ENCODE peak calls at places on chromosomes 1 and 21, in five cellular contexts. O, R, S, V and B are unnamed samples.

GRCh38 chr1:245771521-245772281 is 616.9 kb downstream of the KIF26B start:
- DNase-seq in O (no peak), R (no peak), S (peak), V (no peak), B (no peak)

GRCh38 chr1:6348511-6349191 is 44.9 kb downstream of the ACOT7 start:
- DNase-seq in O (no peak), R (no peak), S (peak), V (no peak), B (peak)

GRCh38 chr21:41631564-41632461 is 123.9 kb upstream of the TMPRSS2 start:
- DNase-seq in O (peak), R (no peak), S (peak), V (no peak), B (no peak)

GRCh38 chr1:222064388-222065201 is 322.7 kb upstream of the DUSP10 start:
- DNase-seq in O (no peak), R (no peak), S (peak), V (no peak), B (no peak)

GRCh38 chr1:25786887-25787286 is 13.1 kb upstream of the SELENON start:
- DNase-seq in O (no peak), R (no peak), S (peak), V (no peak), B (no peak)

GRCh38 chr1:71634159-71634558 is 553.3 kb upstream of the ZRANB2 start:
- DNase-seq in O (no peak), R (no peak), S (no peak), V (no peak), B (no peak)

GRCh38 chr1:211951856-211952255 is 83.5 kb downstream of the INTS7 start:
- DNase-seq in O (no peak), R (no peak), S (peak), V (no peak), B (no peak)

GRCh38 chr1:94119796-94120590 is 955 bp downstream of the ABCA4 start:
- DNase-seq in O (no peak), R (no peak), S (no peak), V (peak), B (no peak)

GRCh38 chr1:236451796-236452373 is 57.8 kb downstream of the EDARADD start:
- DNase-seq in O (no peak), R (peak), S (no peak), V (no peak), B (no peak)

GRCh38 chr1:85308837-85309350 is 32.5 kb upstream of the BCL10 start:
- DNase-seq in O (no peak), R (no peak), S (no peak), V (no peak), B (no peak)

GRCh38 chr1:57353589-57353988 is 70.3 kb downstream of the DAB1 start:
- DNase-seq in O (no peak), R (no peak), S (no peak), V (no peak), B (no peak)

GRCh38 chr1:2156866-2157265 is 37.7 kb downstream of the FAAP20 start:
- DNase-seq in O (no peak), R (no peak), S (no peak), V (no peak), B (no peak)

GRCh38 chr1:184494929-184495328 is 108.1 kb downstream of the C1orf21 start:
- DNase-seq in O (no peak), R (no peak), S (no peak), V (no peak), B (no peak)

GRCh38 chr1:156135930-156136871 is 17.2 kb upstream of the SEMA4A start:
- DNase-seq in O (no peak), R (no peak), S (no peak), V (no peak), B (no peak)

GRCh38 chr21:36425286-36425685 is 40.1 kb downstream of the CHAF1B start:
- DNase-seq in O (no peak), R (no peak), S (peak), V (no peak), B (no peak)

GRCh38 chr1:183404456-183404855 is 13.7 kb downstream of the NMNAT2 start:
- DNase-seq in O (no peak), R (no peak), S (no peak), V (no peak), B (no peak)

GRCh38 chr1:44303532-44303931 is 51.5 kb downstream of the ERI3 start:
- DNase-seq in O (no peak), R (no peak), S (no peak), V (no peak), B (no peak)

GRCh38 chr1:185733818-185734709 is at the start of gene HMCN1:
- DNase-seq in O (peak), R (no peak), S (peak), V (peak), B (no peak)

GRCh38 chr1:231216515-231216914 is 24.5 kb upstream of the GNPAT start:
- DNase-seq in O (no peak), R (no peak), S (no peak), V (no peak), B (no peak)

GRCh38 chr1:22048351-22049192 is 3.9 kb upstream of the CDC42 start:
- DNase-seq in O (no peak), R (no peak), S (peak), V (no peak), B (no peak)

GRCh38 chr1:76620371-76620770 is 246.9 kb upstream of the ST6GALNAC5 start:
- DNase-seq in O (no peak), R (no peak), S (no peak), V (no peak), B (no peak)

GRCh38 chr1:198167436-198167934 is 10.7 kb downstream of the NEK7 start:
- DNase-seq in O (no peak), R (no peak), S (peak), V (no peak), B (no peak)

GRCh38 chr1:160907976-160908375 is 23.0 kb upstream of the ITLN1 start:
- DNase-seq in O (no peak), R (no peak), S (peak), V (no peak), B (no peak)

GRCh38 chr1:37822942-37823865 is 15.2 kb upstream of the YRDC start:
- DNase-seq in O (no peak), R (no peak), S (peak), V (no peak), B (no peak)

GRCh38 chr1:170214980-170215910 is 69.5 kb downstream of the NTMT2 start:
- DNase-seq in O (no peak), R (no peak), S (peak), V (no peak), B (no peak)

GRCh38 chr1:145995964-145996432 is 381 bp downstream of the TXNIP start:
- DNase-seq in O (no peak), R (no peak), S (no peak), V (no peak), B (no peak)

GRCh38 chr1:240151126-240151735 is 59.5 kb downstream of the FMN2 start:
- DNase-seq in O (no peak), R (no peak), S (no peak), V (no peak), B (no peak)

GRCh38 chr1:2274231-2274967 is 46.3 kb downstream of the SKI start:
- DNase-seq in O (no peak), R (no peak), S (no peak), V (no peak), B (no peak)

GRCh38 chr1:113195115-113195845 is 122.3 kb downstream of the LRIG2 start:
- DNase-seq in O (no peak), R (no peak), S (no peak), V (no peak), B (no peak)

GRCh38 chr1:225919906-225920305 is 4.1 kb downstream of the PYCR2 start:
- DNase-seq in O (peak), R (no peak), S (peak), V (peak), B (no peak)

GRCh38 chr21:36491191-36491916 is 11.4 kb upstream of the CLDN14 start:
- DNase-seq in O (no peak), R (no peak), S (no peak), V (no peak), B (no peak)

GRCh38 chr1:15945011-15945831 is 30.7 kb downstream of the ZBTB17 start:
- DNase-seq in O (no peak), R (no peak), S (no peak), V (no peak), B (no peak)

GRCh38 chr1:25878690-25879089 is 3.2 kb upstream of the PAQR7 start:
- DNase-seq in O (no peak), R (no peak), S (no peak), V (no peak), B (no peak)

GRCh38 chr1:94325379-94326302 is 88.3 kb upstream of the ARHGAP29 start:
- DNase-seq in O (no peak), R (no peak), S (peak), V (no peak), B (no peak)

GRCh38 chr1:18463984-18464664 is 16.6 kb upstream of the KLHDC7A start:
- DNase-seq in O (no peak), R (no peak), S (no peak), V (no peak), B (no peak)

GRCh38 chr1:231951399-231951798 is 324.8 kb downstream of the DISC1 start:
- DNase-seq in O (no peak), R (no peak), S (peak), V (no peak), B (no peak)